ENCODE peak calls at places on chromosomes 6 and 20, in ten cellular contexts. G, W, K, I, H, X, Z, B, U and T are unnamed samples.

GRCh38 chr6:17962436-17963031 is 24.9 kb downstream of the KIF13A start:
- DNase-seq in G (no peak), W (peak), K (peak), I (no peak), H (no peak), X (peak), Z (no peak), B (no peak), U (peak), T (no peak)

GRCh38 chr6:85483041-85483700 is 33.3 kb downstream of the NT5E start:
- DNase-seq in G (peak), W (no peak), K (peak), I (peak), H (peak), X (peak), Z (peak), B (peak), U (peak), T (peak)

GRCh38 chr6:82025271-82025670 is 222.3 kb downstream of the IBTK start:
- DNase-seq in G (no peak), W (no peak), K (no peak), I (no peak), H (no peak), X (no peak), Z (no peak), B (no peak), U (no peak), T (no peak)

GRCh38 chr20:56359212-56360132 is 698 bp downstream of the FAM210B start:
- DNase-seq in G (peak), W (peak), K (peak), I (peak), H (peak), X (peak), Z (peak), B (peak), U (peak), T (peak)

GRCh38 chr6:14294270-14294951 is 176.8 kb downstream of the CD83 start:
- DNase-seq in G (no peak), W (no peak), K (no peak), I (no peak), H (no peak), X (no peak), Z (no peak), B (no peak), U (no peak), T (peak)

GRCh38 chr6:116397960-116398359 is 27.2 kb downstream of the DSE start:
- DNase-seq in G (no peak), W (no peak), K (no peak), I (no peak), H (no peak), X (no peak), Z (no peak), B (no peak), U (no peak), T (no peak)

GRCh38 chr6:7953753-7954152 is 43.2 kb upstream of the TXNDC5 start:
- DNase-seq in G (no peak), W (no peak), K (no peak), I (no peak), H (no peak), X (no peak), Z (no peak), B (no peak), U (no peak), T (no peak)

GRCh38 chr6:121055572-121056163 is 278.6 kb downstream of the TBC1D32 start:
- DNase-seq in G (peak), W (peak), K (no peak), I (no peak), H (no peak), X (peak), Z (no peak), B (no peak), U (no peak), T (no peak)

GRCh38 chr6:150937126-150937906 is 71.8 kb downstream of the MTHFD1L start:
- DNase-seq in G (no peak), W (no peak), K (no peak), I (no peak), H (no peak), X (no peak), Z (no peak), B (no peak), U (no peak), T (peak)

GRCh38 chr6:8085053-8085511 is 17.3 kb downstream of the EEF1E1 start:
- DNase-seq in G (no peak), W (peak), K (peak), I (no peak), H (peak), X (no peak), Z (no peak), B (no peak), U (peak), T (peak)

GRCh38 chr20:48632825-48633619 is 194.8 kb downstream of the PREX1 start:
- DNase-seq in G (no peak), W (no peak), K (no peak), I (no peak), H (no peak), X (no peak), Z (no peak), B (no peak), U (no peak), T (no peak)

GRCh38 chr6:37696841-37697735 is 595 bp downstream of the MDGA1 start:
- DNase-seq in G (peak), W (no peak), K (no peak), I (no peak), H (peak), X (peak), Z (peak), B (peak), U (peak), T (peak)

GRCh38 chr6:132495604-132496079 is 17.3 kb downstream of the STX7 start:
- DNase-seq in G (no peak), W (no peak), K (no peak), I (no peak), H (no peak), X (no peak), Z (no peak), B (no peak), U (no peak), T (no peak)

GRCh38 chr20:35476288-35476687 is 20.9 kb downstream of the CEP250 start:
- DNase-seq in G (no peak), W (no peak), K (no peak), I (no peak), H (no peak), X (no peak), Z (no peak), B (no peak), U (no peak), T (no peak)

GRCh38 chr6:127069659-127070279 is 48.7 kb upstream of the RSPO3 start:
- DNase-seq in G (no peak), W (no peak), K (no peak), I (no peak), H (no peak), X (peak), Z (no peak), B (no peak), U (no peak), T (no peak)

GRCh38 chr20:23061262-23061661 is 11.8 kb upstream of the THBD start:
- DNase-seq in G (no peak), W (no peak), K (no peak), I (no peak), H (no peak), X (no peak), Z (no peak), B (no peak), U (no peak), T (no peak)

GRCh38 chr20:23063573-23063972 is 14.1 kb upstream of the THBD start:
- DNase-seq in G (no peak), W (no peak), K (no peak), I (no peak), H (no peak), X (no peak), Z (no peak), B (no peak), U (no peak), T (no peak)

GRCh38 chr20:23061713-23062561 is 12.5 kb upstream of the THBD start:
- DNase-seq in G (no peak), W (peak), K (peak), I (peak), H (no peak), X (peak), Z (no peak), B (no peak), U (peak), T (peak)

GRCh38 chr20:23060629-23061028 is 11.2 kb upstream of the THBD start:
- DNase-seq in G (no peak), W (no peak), K (no peak), I (no peak), H (no peak), X (no peak), Z (no peak), B (no peak), U (no peak), T (no peak)

GRCh38 chr20:23062632-23063031 is 13.2 kb upstream of the THBD start:
- DNase-seq in G (no peak), W (no peak), K (no peak), I (no peak), H (no peak), X (no peak), Z (no peak), B (no peak), U (no peak), T (no peak)
- H3K27ac ChIP-seq in G (no peak), W (no peak), K (no peak), I (no peak), H (peak), X (no peak), Z (peak), B (no peak), U (no peak), T (no peak)

DNA sequence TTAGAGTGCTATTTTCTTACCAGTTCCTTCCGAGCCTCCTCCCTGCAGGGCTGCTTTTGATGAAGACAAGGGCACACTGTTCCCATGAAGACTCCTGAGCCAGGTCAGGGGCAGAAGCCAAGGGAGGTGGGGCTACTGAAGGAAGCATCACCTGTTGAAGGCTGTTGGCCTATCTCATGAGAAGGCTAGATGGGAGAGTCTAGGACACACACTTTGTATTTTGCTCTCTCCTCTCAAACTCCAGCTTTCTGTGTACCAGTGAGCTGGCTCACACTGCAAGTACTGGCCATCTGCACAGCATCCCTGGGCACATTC is 683.2 kb upstream of the ID4 start:
- DNase-seq in G (no peak), W (no peak), K (no peak), I (no peak), H (no peak), X (no peak), Z (no peak), B (no peak), U (no peak), T (no peak)
- H3K27ac ChIP-seq in G (no peak), W (no peak), K (no peak), I (no peak), H (peak), X (no peak), Z (peak), B (no peak), U (no peak), T (no peak)

GRCh38 chr20:32457476-32457986 is 99.4 kb downstream of the ASXL1 start:
- DNase-seq in G (no peak), W (no peak), K (peak), I (peak), H (peak), X (peak), Z (no peak), B (peak), U (peak), T (peak)

GRCh38 chr20:32455901-32456701 is 98.0 kb downstream of the ASXL1 start:
- DNase-seq in G (no peak), W (no peak), K (no peak), I (no peak), H (no peak), X (no peak), Z (no peak), B (peak), U (no peak), T (no peak)

GRCh38 chr20:32458061-32458836 is 100.1 kb downstream of the ASXL1 start:
- DNase-seq in G (no peak), W (no peak), K (no peak), I (peak), H (no peak), X (no peak), Z (no peak), B (peak), U (no peak), T (no peak)

GRCh38 chr20:32455171-32455900 is 97.2 kb downstream of the ASXL1 start:
- DNase-seq in G (no peak), W (no peak), K (no peak), I (no peak), H (no peak), X (no peak), Z (peak), B (peak), U (no peak), T (no peak)

GRCh38 chr20:32456869-32457421 is 98.8 kb downstream of the ASXL1 start:
- DNase-seq in G (no peak), W (no peak), K (no peak), I (peak), H (peak), X (peak), Z (no peak), B (peak), U (peak), T (peak)
- H3K27ac ChIP-seq in G (no peak), W (no peak), K (peak), I (no peak), H (peak), X (no peak), Z (no peak), B (peak), U (no peak), T (no peak)

DNA sequence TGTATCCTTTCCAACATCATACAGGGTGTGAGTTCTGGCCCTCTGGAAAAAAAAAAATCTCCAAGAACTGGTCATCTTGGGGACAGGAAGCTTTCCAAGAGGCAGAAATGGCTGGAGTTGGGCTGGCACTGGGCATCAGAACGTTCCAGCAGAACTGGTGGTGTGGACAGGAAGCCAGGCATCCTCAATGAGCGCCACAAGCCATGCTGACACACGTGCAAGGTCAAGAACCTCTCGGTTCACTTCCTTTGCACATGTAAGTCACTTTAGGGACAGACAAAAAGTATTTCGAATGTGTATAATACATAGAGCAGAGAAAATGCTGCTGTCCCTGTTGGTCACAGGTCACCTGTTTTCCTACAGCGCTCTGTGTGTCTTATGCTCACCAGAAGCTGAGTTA is 27.3 kb upstream of the RIN2 start:
- DNase-seq in G (no peak), W (no peak), K (no peak), I (no peak), H (no peak), X (no peak), Z (no peak), B (no peak), U (no peak), T (no peak)
- H3K27ac ChIP-seq in G (no peak), W (no peak), K (no peak), I (no peak), H (no peak), X (no peak), Z (no peak), B (no peak), U (no peak), T (no peak)

GRCh38 chr6:5998741-5999687 is 7.7 kb downstream of the NRN1 start:
- DNase-seq in G (no peak), W (no peak), K (no peak), I (peak), H (no peak), X (no peak), Z (no peak), B (no peak), U (no peak), T (no peak)
- H3K27ac ChIP-seq in G (no peak), W (no peak), K (no peak), I (no peak), H (peak), X (no peak), Z (no peak), B (no peak), U (no peak), T (no peak)

GRCh38 chr20:38092260-38092857 is 58.8 kb downstream of the RPRD1B start:
- DNase-seq in G (no peak), W (no peak), K (no peak), I (no peak), H (no peak), X (no peak), Z (no peak), B (no peak), U (no peak), T (no peak)
- H3K27ac ChIP-seq in G (no peak), W (no peak), K (no peak), I (no peak), H (peak), X (no peak), Z (peak), B (no peak), U (no peak), T (no peak)

DNA sequence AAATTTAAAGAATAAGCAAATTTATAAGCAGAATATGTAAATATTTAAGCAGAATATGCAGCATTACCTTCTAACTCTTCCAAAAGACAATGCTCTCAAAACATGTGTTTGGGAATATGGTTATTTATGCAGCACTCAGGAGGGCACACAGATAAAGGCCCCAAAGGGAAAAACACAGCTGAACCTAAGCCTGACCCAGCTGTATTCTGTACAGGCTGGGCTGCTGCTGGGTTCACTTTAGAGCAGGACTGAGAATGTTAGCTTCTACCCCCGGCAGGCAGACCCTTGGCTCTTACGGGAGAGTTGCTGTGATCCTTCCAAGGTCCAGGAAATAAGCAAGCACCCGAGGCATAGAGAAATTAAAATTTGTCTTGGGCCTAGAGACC is 37.3 kb downstream of the ABHD12 start:
- DNase-seq in G (no peak), W (no peak), K (no peak), I (no peak), H (no peak), X (no peak), Z (no peak), B (no peak), U (no peak), T (no peak)
- H3K27ac ChIP-seq in G (no peak), W (no peak), K (peak), I (peak), H (peak), X (no peak), Z (no peak), B (peak), U (no peak), T (no peak)

GRCh38 chr20:376089-376488 is 4.5 kb upstream of the TRIB3 start:
- DNase-seq in G (no peak), W (no peak), K (no peak), I (no peak), H (no peak), X (no peak), Z (no peak), B (no peak), U (no peak), T (no peak)

GRCh38 chr20:380763-381580 is 412 bp downstream of the TRIB3 start:
- DNase-seq in G (peak), W (no peak), K (peak), I (peak), H (peak), X (peak), Z (peak), B (peak), U (peak), T (peak)

GRCh38 chr20:381581-382290 is 1.2 kb downstream of the TRIB3 start:
- DNase-seq in G (peak), W (no peak), K (peak), I (peak), H (peak), X (peak), Z (peak), B (peak), U (peak), T (peak)

GRCh38 chr20:376750-377149 is 3.8 kb upstream of the TRIB3 start:
- DNase-seq in G (no peak), W (no peak), K (no peak), I (no peak), H (no peak), X (no peak), Z (no peak), B (no peak), U (no peak), T (no peak)

DNA sequence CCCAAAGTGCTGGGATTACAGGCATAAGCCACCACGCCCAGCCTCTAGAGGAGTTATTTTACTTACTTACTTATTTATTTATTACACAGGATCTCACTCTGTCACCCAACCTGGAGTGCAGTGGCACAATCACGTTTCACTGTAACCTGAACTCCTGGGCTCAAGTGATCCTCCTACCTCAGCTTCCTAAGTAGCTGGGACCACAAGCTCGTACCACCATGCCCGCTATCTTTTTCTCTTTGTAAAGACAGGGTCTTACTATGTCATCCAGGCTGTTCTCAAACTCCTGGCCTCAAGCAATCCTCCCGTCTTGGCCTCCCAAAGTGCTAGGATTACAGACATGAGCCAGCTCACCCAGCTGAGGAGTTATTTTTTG is 1.6 kb upstream of the TRIB3 start:
- DNase-seq in G (no peak), W (no peak), K (no peak), I (no peak), H (no peak), X (no peak), Z (no peak), B (no peak), U (no peak), T (no peak)
- H3K27ac ChIP-seq in G (no peak), W (no peak), K (no peak), I (no peak), H (no peak), X (peak), Z (no peak), B (no peak), U (no peak), T (no peak)

GRCh38 chr6:142899101-142899760 is 45.7 kb downstream of the HIVEP2 start:
- DNase-seq in G (no peak), W (no peak), K (no peak), I (no peak), H (no peak), X (no peak), Z (no peak), B (no peak), U (no peak), T (no peak)
- H3K27ac ChIP-seq in G (peak), W (no peak), K (no peak), I (no peak), H (no peak), X (no peak), Z (no peak), B (no peak), U (peak), T (no peak)

GRCh38 chr6:44228433-44228832 is 5.0 kb downstream of the SLC29A1 start:
- DNase-seq in G (no peak), W (no peak), K (no peak), I (no peak), H (no peak), X (no peak), Z (no peak), B (no peak), U (no peak), T (no peak)
- H3K27ac ChIP-seq in G (no peak), W (no peak), K (peak), I (no peak), H (peak), X (peak), Z (no peak), B (no peak), U (no peak), T (no peak)